ENCODE peak calls at places on chromosomes 7 and 10, in six cellular contexts. B is progenitor cell of endocrine pancreas; E is activated CD8-positive, alpha-beta T cell treated with anti-CD3 and anti-CD28 coated beads for 36 hours; Y is GM12878; P is Calu3; Z is osteocyte. L is an unnamed sample.

GRCh38 chr7:16594061-16594460 is 51.5 kb downstream of the ANKMY2 start:
- DNase-seq in Z (no peak), Y (no peak), B (no peak), E (no peak), P (no peak), L (no peak)

GRCh38 chr10:71975891-71976725 is 11.9 kb downstream of the CHST3 start:
- DNase-seq in Y (no peak), P (peak), E (no peak), B (no peak), Z (no peak), L (peak)

GRCh38 chr7:37916673-37917660 is at the start of gene SFRP4:
- DNase-seq in B (peak), Y (no peak), P (peak), Z (no peak), E (peak), L (peak)

GRCh38 chr7:64613653-64614052 is 50.8 kb upstream of the ZNF680 start:
- DNase-seq in E (no peak), Z (no peak), Y (no peak), B (no peak), P (no peak), L (no peak)

GRCh38 chr10:94052901-94053638 is 59.3 kb downstream of the PLCE1 start:
- DNase-seq in E (no peak), B (no peak), P (no peak), Z (no peak), Y (no peak), L (no peak)

GRCh38 chr7:46029111-46029704 is 108.1 kb upstream of the IGFBP3 start:
- DNase-seq in Y (no peak), B (no peak), Z (no peak), E (no peak), P (no peak), L (no peak)

GRCh38 chr10:74799840-74800239 is 26.6 kb upstream of the KAT6B start:
- DNase-seq in Y (no peak), Z (no peak), P (no peak), E (peak), B (no peak), L (no peak)

GRCh38 chr7:158255558-158255957 is 332.1 kb downstream of the PTPRN2 start:
- DNase-seq in Y (no peak), B (no peak), E (no peak), P (no peak), Z (peak), L (no peak)

GRCh38 chr10:122258136-122259074 is 12.7 kb upstream of the BTBD16 start:
- DNase-seq in Z (no peak), E (peak), Y (no peak), P (no peak), B (no peak), L (no peak)

GRCh38 chr7:137862964-137863363 is 16.2 kb upstream of the DGKI start:
- DNase-seq in Y (no peak), P (no peak), Z (no peak), B (no peak), E (no peak), L (no peak)

GRCh38 chr7:24143547-24143946 is 140.4 kb upstream of the NPY start:
- DNase-seq in P (no peak), Y (no peak), E (no peak), B (no peak), Z (no peak), L (no peak)

GRCh38 chr10:133312769-133313145 is 4.0 kb downstream of the ZNF511 start:
- DNase-seq in Y (no peak), B (no peak), Z (no peak), E (no peak), P (no peak), L (no peak)

GRCh38 chr7:141837683-141838082 is 3.6 kb downstream of the PRSS37 start:
- DNase-seq in Z (no peak), E (no peak), Y (no peak), P (no peak), B (no peak), L (no peak)

GRCh38 chr7:30828591-30828990 is 57.4 kb downstream of the MINDY4 start:
- DNase-seq in Z (peak), P (no peak), Y (no peak), B (no peak), E (no peak), L (no peak)

GRCh38 chr10:2121944-2122343 is 384.6 kb upstream of the ADARB2 start:
- DNase-seq in P (no peak), Z (no peak), B (no peak), Y (no peak), E (no peak), L (no peak)

GRCh38 chr10:73591935-73592699 is 975 bp upstream of the USP54 start:
- DNase-seq in Y (peak), E (peak), P (peak), Z (no peak), B (peak), L (no peak)

GRCh38 chr10:69045441-69046300 is 42.2 kb upstream of the SRGN start:
- DNase-seq in P (no peak), E (peak), B (no peak), Y (peak), Z (no peak), L (no peak)

GRCh38 chr10:22433875-22434274 is 88.6 kb downstream of the SPAG6 start:
- DNase-seq in B (no peak), Y (no peak), P (no peak), Z (no peak), E (no peak), L (no peak)

GRCh38 chr7:7653568-7654187 is 13.1 kb downstream of the UMAD1 start:
- DNase-seq in E (peak), B (no peak), P (peak), Y (peak), Z (no peak), L (no peak)

GRCh38 chr10:58241346-58241745 is 26.3 kb downstream of the IPMK start:
- DNase-seq in Y (no peak), Z (no peak), E (no peak), B (no peak), P (no peak), L (no peak)

GRCh38 chr7:94621120-94621519 is 34.8 kb downstream of the SGCE start:
- DNase-seq in Y (no peak), B (no peak), Z (no peak), E (no peak), P (no peak), L (no peak)

GRCh38 chr10:74293686-74294365 is 142.8 kb downstream of the ADK start:
- DNase-seq in E (no peak), P (peak), Z (no peak), Y (no peak), B (no peak), L (no peak)

GRCh38 chr7:21763818-21764217 is 181.9 kb downstream of the CDCA7L start:
- DNase-seq in B (no peak), E (no peak), Y (no peak), Z (no peak), P (no peak), L (no peak)

GRCh38 chr10:5862360-5862929 is 27.2 kb downstream of the ANKRD16 start:
- DNase-seq in Z (no peak), E (peak), B (no peak), Y (peak), P (no peak), L (peak)

GRCh38 chr7:95047291-95047690 is 139.9 kb downstream of the PPP1R9A start:
- DNase-seq in P (no peak), B (no peak), Y (no peak), Z (no peak), E (no peak), L (no peak)

GRCh38 chr10:5528989-5529701 is 4.4 kb downstream of the CALML3 start:
- DNase-seq in Y (no peak), E (no peak), Z (no peak), P (no peak), B (no peak), L (no peak)

GRCh38 chr10:23198940-23199767 is 7.0 kb downstream of the PTF1A start:
- DNase-seq in Y (no peak), B (peak), P (no peak), E (no peak), Z (no peak), L (no peak)

GRCh38 chr10:16527452-16527851 is 5.8 kb upstream of the C1QL3 start:
- DNase-seq in Z (no peak), Y (no peak), E (no peak), P (no peak), B (no peak), L (no peak)

GRCh38 chr7:45000096-45001032 is at the start of gene CCM2:
- DNase-seq in Y (no peak), P (peak), E (no peak), Z (no peak), B (peak), L (peak)

GRCh38 chr10:65751218-65751617 is 1174.6 kb upstream of the LRRTM3 start:
- DNase-seq in B (no peak), Z (no peak), E (no peak), P (peak), Y (no peak), L (no peak)

GRCh38 chr10:15265076-15265475 is 96.6 kb upstream of the NMT2 start:
- DNase-seq in P (no peak), E (no peak), Y (no peak), B (no peak), Z (no peak), L (no peak)

GRCh38 chr10:29996842-29997123 is 62.6 kb downstream of the JCAD start:
- DNase-seq in E (no peak), Z (no peak), B (no peak), P (no peak), Y (no peak), L (no peak)

GRCh38 chr7:81484266-81484665 is 285.6 kb downstream of the HGF start:
- DNase-seq in Y (no peak), Z (peak), P (no peak), E (no peak), B (no peak), L (peak)

GRCh38 chr7:121954803-121955202 is 81.8 kb downstream of the PTPRZ1 start:
- DNase-seq in Z (no peak), E (no peak), P (no peak), Y (no peak), B (no peak), L (no peak)

GRCh38 chr10:111933937-111934336 is 249.6 kb downstream of the GPAM start:
- DNase-seq in Y (no peak), Z (no peak), B (no peak), E (no peak), P (no peak), L (no peak)

GRCh38 chr10:43227911-43228782 is 38.7 kb downstream of the RASGEF1A start:
- DNase-seq in B (peak), P (no peak), Y (no peak), Z (peak), E (no peak), L (peak)

GRCh38 chr7:46653848-46654247 is 732.8 kb upstream of the IGFBP3 start:
- DNase-seq in P (no peak), Z (no peak), Y (no peak), B (no peak), E (no peak), L (no peak)

GRCh38 chr10:114087655-114088054 is 44.0 kb downstream of the ADRB1 start:
- DNase-seq in Z (no peak), P (no peak), E (no peak), B (no peak), Y (no peak), L (no peak)

GRCh38 chr7:17663056-17663675 is 277.1 kb downstream of the SNX13 start:
- DNase-seq in P (peak), B (no peak), E (no peak), Z (no peak), Y (no peak), L (no peak)

GRCh38 chr10:13256627-13257026 is 22.5 kb upstream of the UCMA start:
- DNase-seq in Y (no peak), E (no peak), P (no peak), B (no peak), Z (no peak), L (no peak)
- TF ChIP-seq CTCF in Y (no peak), E (no peak), P (no peak), B (no peak), Z (no peak), L (no peak)

GRCh38 chr10:76902949-76903348 is 734.7 kb downstream of the KCNMA1 start:
- DNase-seq in B (peak), Z (no peak), Y (no peak), E (peak), P (peak), L (no peak)
- TF ChIP-seq CTCF in B (peak), Z (peak), Y (peak), E (no peak), P (no peak), L (no peak)

DNA sequence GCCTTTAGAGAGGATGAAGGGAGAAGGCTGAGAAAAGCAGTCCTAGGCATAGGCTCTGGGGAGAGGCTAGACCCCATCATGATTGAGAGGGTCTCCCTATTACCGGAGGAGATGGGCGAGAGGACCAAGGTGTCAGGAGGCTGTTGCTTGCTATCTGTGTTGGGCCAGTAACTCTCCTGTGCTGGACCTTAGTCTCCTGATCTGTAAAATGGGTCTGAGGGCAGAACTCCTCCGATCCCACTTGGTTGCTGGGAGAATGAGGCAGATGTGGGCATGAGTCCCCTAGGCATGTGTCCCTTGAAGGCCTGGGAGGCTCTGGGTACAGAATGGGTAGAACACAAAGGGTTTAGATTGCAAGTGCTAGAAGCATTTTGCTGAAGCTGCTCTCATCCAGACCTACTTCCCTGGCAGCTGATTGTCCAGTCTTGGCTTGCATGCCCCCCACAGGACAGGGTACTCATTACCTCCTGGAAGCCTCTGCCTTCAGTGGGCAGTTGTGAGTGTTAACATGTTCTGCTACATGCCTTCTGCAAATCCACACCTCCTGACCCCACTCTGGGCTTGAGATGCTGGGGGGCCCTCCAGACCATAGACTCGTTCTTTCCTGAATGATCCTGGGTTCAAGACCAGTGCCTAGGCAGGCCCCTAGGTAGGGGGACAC is 4.4 kb downstream of the ZMIZ1 start:
- DNase-seq in Z (no peak), Y (no peak), P (no peak), E (no peak), B (no peak), L (no peak)
- TF ChIP-seq CTCF in Z (peak), Y (no peak), P (no peak), E (no peak), B (no peak), L (no peak)

GRCh38 chr7:143882611-143883078 is 19.3 kb downstream of the TCAF1 start:
- DNase-seq in Y (no peak), E (no peak), B (peak), Z (peak), P (peak), L (peak)
- TF ChIP-seq CTCF in Y (no peak), E (no peak), B (no peak), Z (no peak), P (no peak), L (no peak)

GRCh38 chr7:102063736-102064135 is 222.9 kb upstream of the SH2B2 start:
- DNase-seq in Z (no peak), E (no peak), P (peak), Y (no peak), B (no peak), L (no peak)
- TF ChIP-seq CTCF in Z (no peak), E (no peak), P (no peak), Y (no peak), B (no peak), L (no peak)

DNA sequence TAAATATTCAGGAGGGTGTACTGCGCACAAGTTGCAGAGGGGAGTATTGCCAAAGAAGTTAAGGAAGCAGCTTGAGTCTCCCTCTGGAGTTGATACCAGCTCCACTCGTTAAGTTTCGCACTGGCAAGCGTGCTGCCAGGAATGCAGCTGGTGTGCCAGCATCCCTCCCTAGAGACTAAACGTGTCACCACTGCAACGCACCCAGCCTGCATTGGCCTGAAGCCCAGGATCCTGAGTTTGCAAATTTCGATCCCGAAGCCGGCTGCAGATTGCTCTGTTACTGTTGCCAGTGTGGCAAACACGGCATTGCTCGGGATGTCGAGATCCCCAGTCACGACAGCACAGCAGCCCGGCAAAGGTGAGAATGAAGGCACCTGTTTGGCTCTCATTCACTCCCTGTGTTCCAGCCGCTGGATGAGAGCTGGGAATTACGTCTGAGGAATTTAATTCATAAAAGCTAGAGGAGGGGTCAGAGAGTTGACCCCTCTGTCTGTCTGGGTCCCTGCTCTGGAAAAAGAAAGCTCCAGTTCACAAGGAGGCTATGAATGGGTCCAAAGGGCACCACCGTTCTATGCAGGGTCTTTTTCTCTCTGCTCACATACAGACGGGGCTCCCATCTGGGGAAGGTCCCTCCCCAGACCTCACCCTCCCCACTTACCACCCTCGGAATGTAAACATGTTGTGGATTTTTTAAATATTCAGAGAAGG is 61.0 kb downstream of the NRP1 start:
- DNase-seq in Z (peak), P (peak), E (no peak), B (no peak), Y (no peak), L (peak)
- TF ChIP-seq CTCF in Z (peak), P (no peak), E (no peak), B (no peak), Y (no peak), L (no peak)

DNA sequence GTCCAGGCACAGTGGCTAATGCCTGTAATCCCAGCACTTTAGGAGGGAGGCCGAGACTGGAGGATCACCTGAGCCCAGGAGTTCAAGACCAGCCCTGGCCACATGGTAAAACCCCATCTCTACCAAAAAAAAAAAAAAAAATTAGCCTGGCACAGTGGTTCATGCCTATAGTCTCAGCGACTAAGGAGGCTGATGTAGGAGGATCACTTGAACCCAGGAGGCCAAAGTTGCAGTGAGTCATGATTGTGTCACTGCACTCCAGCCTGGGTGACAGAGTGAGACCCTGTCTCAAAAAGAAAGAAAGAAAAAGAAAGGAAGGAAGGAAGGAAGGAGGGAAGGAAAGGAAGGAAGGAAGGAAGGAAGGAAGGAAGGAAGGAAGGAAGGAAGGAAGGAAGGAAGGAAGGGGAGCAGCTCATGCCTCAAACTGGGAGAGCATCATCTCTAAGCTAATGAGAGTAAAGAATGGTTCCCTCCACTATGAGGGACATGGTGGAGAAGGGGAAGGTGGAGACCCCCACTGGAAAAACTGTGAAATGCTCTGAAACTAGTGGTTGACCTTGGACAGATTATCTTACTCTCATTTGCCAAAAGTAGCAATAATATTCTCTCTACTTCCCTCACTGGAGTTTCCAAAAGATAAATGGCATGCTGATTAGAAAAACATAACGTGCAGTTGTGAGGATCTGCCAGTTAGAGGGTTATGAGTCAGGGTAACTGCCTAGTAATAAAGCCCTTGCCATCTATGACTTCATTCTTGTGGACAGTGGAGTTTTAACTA is 16.8 kb downstream of the GIMAP5 start:
- DNase-seq in Z (no peak), P (no peak), Y (no peak), E (peak), B (no peak), L (no peak)
- TF ChIP-seq CTCF in Z (peak), P (no peak), Y (peak), E (no peak), B (peak), L (no peak)

GRCh38 chr7:54841772-54842707 is 83.0 kb upstream of the SEC61G start:
- DNase-seq in P (peak), E (peak), Y (no peak), B (no peak), Z (no peak), L (no peak)
- TF ChIP-seq CTCF in P (peak), E (no peak), Y (peak), B (peak), Z (peak), L (no peak)

GRCh38 chr10:1100691-1101368 is 44.6 kb downstream of the WDR37 start:
- DNase-seq in B (no peak), E (no peak), P (no peak), Y (no peak), Z (no peak), L (no peak)
- TF ChIP-seq CTCF in B (peak), E (no peak), P (no peak), Y (no peak), Z (peak), L (no peak)

L was measured in adrenal gland.